ENCODE peak calls at places on chromosomes 7 and 10, in six cellular contexts. W is H9, X is IMR-90, D is neuronal stem cell, B is H1, U is mesenchymal stem cell. F is an unnamed sample.

GRCh38 chr10:15097011-15097812 is at the start of gene RPP38:
- DNase-seq in W (peak), B (peak), X (peak), D (peak), U (peak), F (peak)

GRCh38 chr10:71805776-71806705 is 32.7 kb upstream of the VSIR start:
- DNase-seq in W (peak), X (no peak), U (peak), B (peak), D (peak), F (peak)

GRCh38 chr7:10889266-10889898 is 84.3 kb upstream of the PHF14 start:
- DNase-seq in X (peak), W (peak), D (peak), B (no peak), U (peak), F (peak)

GRCh38 chr10:52420656-52421055 is 106.6 kb downstream of the DKK1 start:
- DNase-seq in U (no peak), W (no peak), D (no peak), X (no peak), B (no peak), F (no peak)

GRCh38 chr10:124106241-124106905 is 13.0 kb upstream of the CHST15 start:
- DNase-seq in W (no peak), D (no peak), X (peak), B (no peak), U (peak), F (peak)

GRCh38 chr7:32108651-32109050 is 38.4 kb upstream of the PDE1C start:
- DNase-seq in W (no peak), B (no peak), D (no peak), X (no peak), U (no peak), F (no peak)

GRCh38 chr7:71535616-71536015 is 403.7 kb downstream of the GALNT17 start:
- DNase-seq in W (no peak), X (no peak), U (no peak), B (no peak), D (no peak), F (no peak)

GRCh38 chr10:48648172-48648942 is 36.3 kb upstream of the WDFY4 start:
- DNase-seq in W (no peak), U (no peak), D (no peak), B (peak), X (no peak), F (no peak)

GRCh38 chr7:130009848-130010688 is 41.1 kb downstream of the ZC3HC1 start:
- DNase-seq in X (peak), B (peak), U (peak), W (no peak), D (no peak), F (peak)

GRCh38 chr7:151081170-151082101 is 827 bp upstream of the FASTK start:
- DNase-seq in W (no peak), D (no peak), B (peak), U (peak), X (no peak), F (no peak)

GRCh38 chr10:107417446-107417845 is 252.9 kb upstream of the SORCS1 start:
- DNase-seq in B (no peak), X (peak), D (no peak), U (no peak), W (no peak), F (no peak)

GRCh38 chr10:71963756-71964668 is at the start of gene CHST3:
- DNase-seq in B (peak), U (peak), D (peak), W (peak), X (peak), F (peak)

GRCh38 chr10:29590598-29591415 is 44.0 kb downstream of the SVIL start:
- DNase-seq in W (no peak), B (no peak), D (peak), X (peak), U (peak), F (peak)

GRCh38 chr10:11610855-11611247 is 599 bp downstream of the USP6NL start:
- DNase-seq in U (peak), B (peak), D (no peak), W (peak), X (peak), F (peak)

GRCh38 chr10:103465411-103466179 is 6.9 kb upstream of the CALHM1 start:
- DNase-seq in B (no peak), W (no peak), D (no peak), X (no peak), U (no peak), F (no peak)

GRCh38 chr7:158391541-158391940 is 196.1 kb downstream of the PTPRN2 start:
- DNase-seq in B (no peak), W (no peak), D (no peak), X (no peak), U (no peak), F (no peak)

GRCh38 chr7:23357190-23358093 is 58.3 kb downstream of the MALSU1 start:
- DNase-seq in X (peak), U (peak), W (no peak), B (no peak), D (no peak), F (peak)

DNA sequence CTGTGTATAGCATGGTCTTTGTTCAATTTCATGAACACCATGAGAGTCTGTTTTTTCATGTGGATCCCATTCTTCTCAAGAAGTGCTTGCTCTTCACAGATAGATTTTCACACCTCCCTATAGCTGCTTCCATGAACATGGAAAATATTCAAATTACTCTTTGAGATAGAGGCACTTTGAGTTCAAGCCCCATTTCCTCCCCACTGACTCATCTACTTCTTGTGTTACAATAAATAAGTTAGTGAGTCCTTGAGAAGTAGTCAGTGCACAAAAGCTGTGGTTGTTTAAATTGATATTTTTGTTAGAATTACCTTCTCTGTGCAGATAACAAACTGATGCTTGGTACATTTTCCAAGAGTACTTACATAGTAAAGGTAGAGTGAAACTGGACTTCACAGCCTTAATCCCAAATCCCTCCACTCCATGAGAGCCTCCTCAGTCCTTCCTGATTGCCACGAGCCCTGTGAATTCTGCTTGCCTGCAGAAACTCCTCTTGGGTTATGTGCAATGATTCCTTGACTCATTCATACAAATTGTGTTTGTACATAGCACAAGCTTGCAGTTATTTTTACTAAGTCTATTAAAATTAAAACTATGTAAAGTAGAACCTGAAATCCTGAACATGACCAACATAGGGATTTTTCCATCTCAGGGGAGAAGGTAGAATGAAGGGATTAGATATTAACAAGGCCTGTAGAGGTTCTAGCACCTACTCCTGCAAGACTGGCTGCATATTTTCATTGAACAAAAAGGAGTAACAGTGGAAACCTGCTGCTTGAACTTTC is 496.2 kb downstream of the TNS3 start:
- DNase-seq in W (no peak), X (peak), U (peak), D (no peak), B (no peak), F (peak)
- H4K91ac ChIP-seq in W (no peak), X (no peak), U (no peak), D (no peak), B (no peak), F (no peak)

GRCh38 chr10:100183482-100183881 is 2.3 kb downstream of the ERLIN1 start:
- DNase-seq in X (peak), B (no peak), W (no peak), U (peak), D (no peak), F (peak)

GRCh38 chr10:100184426-100185219 is 1.2 kb downstream of the ERLIN1 start:
- DNase-seq in D (no peak), U (peak), B (no peak), W (no peak), X (peak), F (no peak)

GRCh38 chr10:100186253-100186780 is 488 bp upstream of the ERLIN1 start:
- DNase-seq in D (no peak), W (no peak), B (no peak), U (no peak), X (peak), F (no peak)

GRCh38 chr10:100186813-100187212 is 984 bp upstream of the ERLIN1 start:
- DNase-seq in W (no peak), X (no peak), U (peak), B (no peak), D (no peak), F (no peak)

GRCh38 chr10:100185364-100186252 is at the start of gene ERLIN1:
- DNase-seq in W (peak), X (peak), B (peak), U (peak), D (peak), F (peak)
- H3K23ac ChIP-seq in W (no peak), X (peak), B (no peak), U (no peak), D (peak), F (no peak)

GRCh38 chr10:127034224-127034623 is 129.0 kb downstream of the DOCK1 start:
- DNase-seq in W (no peak), B (no peak), U (no peak), X (no peak), D (no peak), F (no peak)

GRCh38 chr10:127033116-127033515 is 127.9 kb downstream of the DOCK1 start:
- DNase-seq in X (no peak), W (no peak), D (no peak), U (no peak), B (no peak), F (no peak)

GRCh38 chr10:127035827-127036226 is 130.6 kb downstream of the DOCK1 start:
- DNase-seq in X (no peak), W (no peak), D (no peak), B (no peak), U (no peak), F (no peak)

GRCh38 chr10:127034790-127035189 is 129.6 kb downstream of the DOCK1 start:
- DNase-seq in W (no peak), U (no peak), B (no peak), D (peak), X (no peak), F (no peak)

GRCh38 chr10:127033569-127034175 is 128.4 kb downstream of the DOCK1 start:
- DNase-seq in X (no peak), U (no peak), D (no peak), B (no peak), W (no peak), F (no peak)
- H4K91ac ChIP-seq in X (no peak), U (no peak), D (no peak), B (no peak), W (no peak), F (no peak)

GRCh38 chr10:119596537-119597404 is at the start of gene TIAL1:
- DNase-seq in U (peak), X (peak), B (peak), D (peak), W (peak), F (peak)
- H3K23ac ChIP-seq in U (no peak), X (peak), B (no peak), D (peak), W (no peak), F (peak)

GRCh38 chr10:395665-396064 is 260.4 kb downstream of the ZMYND11 start:
- DNase-seq in B (no peak), D (no peak), X (no peak), U (no peak), W (no peak), F (no peak)
- H4K91ac ChIP-seq in B (no peak), D (no peak), X (no peak), U (no peak), W (no peak), F (peak)

DNA sequence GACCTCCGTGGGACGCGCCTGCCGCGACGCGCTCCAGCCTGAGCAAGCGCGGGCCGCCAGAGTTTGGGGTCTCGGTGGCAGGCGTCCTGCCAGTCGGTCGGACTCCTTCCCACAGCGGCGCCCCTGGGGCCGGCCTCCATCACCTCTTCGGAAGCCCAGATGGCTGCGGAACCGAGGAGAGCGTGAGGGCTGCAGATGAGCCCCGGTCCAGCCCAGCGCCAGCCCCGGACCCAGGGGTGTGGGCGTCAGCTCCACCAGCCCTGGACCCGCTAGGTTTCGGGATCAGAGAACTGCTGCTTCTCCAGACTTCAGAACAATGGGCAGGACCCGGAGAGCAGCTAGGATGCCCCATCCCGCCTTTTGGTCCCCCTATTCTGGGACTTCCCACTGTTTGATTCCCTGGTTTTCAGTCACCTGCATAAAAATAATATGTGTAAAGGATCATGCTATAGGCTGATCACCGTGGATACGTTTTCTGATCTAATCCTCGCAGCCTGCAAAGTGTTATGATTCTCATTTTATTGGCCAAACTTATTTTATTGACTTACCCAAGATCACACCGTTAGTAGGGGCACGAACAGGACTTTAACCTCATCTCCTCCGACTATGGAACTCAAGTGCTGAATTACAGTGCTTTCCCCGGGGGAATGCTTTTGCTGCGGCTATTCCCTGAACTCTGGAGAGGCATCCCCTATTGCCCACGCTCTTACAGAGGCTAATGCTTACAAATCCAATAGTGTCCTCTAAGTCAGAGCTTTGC is 2.8 kb downstream of the CYP26C1 start:
- DNase-seq in U (no peak), D (no peak), W (no peak), X (no peak), B (no peak), F (no peak)
- H3K23ac ChIP-seq in U (no peak), D (no peak), W (no peak), X (peak), B (no peak), F (no peak)

DNA sequence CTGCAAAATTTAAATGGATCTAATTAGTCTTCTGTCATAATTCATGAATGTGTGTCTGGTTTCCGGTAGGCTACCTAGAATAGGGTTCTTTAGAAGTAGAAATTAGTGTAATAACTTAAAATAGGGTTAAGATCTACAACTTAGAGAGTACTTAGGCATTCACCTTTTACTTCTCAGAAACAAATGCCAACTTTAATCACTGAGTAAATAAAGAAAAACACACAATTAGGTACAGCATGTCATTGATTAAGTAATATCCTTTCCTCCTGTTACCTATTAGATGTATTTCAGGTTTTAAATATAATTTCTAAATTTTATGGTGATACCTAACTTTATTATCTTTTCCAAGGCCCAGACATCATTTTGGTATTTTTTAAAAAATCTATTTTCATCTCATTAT is 9.3 kb downstream of the ANKRD7 start:
- DNase-seq in X (no peak), D (no peak), U (no peak), B (no peak), W (no peak), F (no peak)
- H4K91ac ChIP-seq in X (no peak), D (no peak), U (no peak), B (no peak), W (no peak), F (no peak)

DNA sequence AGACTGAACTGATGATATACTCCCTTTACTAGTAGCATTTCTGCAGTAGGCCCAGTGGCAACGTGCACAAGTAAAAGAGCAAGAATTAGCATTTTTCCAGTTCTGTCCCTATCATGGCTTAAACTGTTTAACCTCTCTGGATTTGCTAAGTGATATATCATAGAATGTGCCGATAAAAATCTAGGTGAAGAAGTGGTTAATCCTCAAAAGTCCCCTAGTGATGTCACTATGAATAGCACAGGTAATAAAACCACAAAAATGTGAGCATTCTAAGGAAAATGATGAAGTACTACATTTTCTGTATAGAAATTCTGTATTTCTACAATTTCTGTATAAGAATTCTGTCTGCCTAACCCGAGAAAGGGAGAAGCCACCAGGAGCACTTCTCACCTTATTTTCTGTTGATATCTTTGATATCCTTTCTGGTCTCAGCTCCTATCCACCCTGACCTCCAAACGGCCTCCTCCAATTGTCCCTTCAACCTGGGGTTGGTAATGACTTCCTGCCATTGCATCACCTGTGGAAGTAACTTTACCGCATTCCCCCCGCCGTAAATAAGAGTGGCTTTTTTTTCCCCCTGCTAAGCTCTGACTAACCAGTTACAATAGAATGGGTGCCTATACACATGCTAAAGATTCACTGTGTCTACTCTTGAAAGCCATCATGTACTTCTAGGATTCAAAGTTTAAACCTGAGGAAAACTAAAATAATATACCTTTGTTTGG is 155.9 kb upstream of the ASAH2 start:
- DNase-seq in W (peak), D (no peak), U (no peak), B (no peak), X (no peak), F (no peak)
- H3K23ac ChIP-seq in W (no peak), D (no peak), U (no peak), B (no peak), X (no peak), F (no peak)

DNA sequence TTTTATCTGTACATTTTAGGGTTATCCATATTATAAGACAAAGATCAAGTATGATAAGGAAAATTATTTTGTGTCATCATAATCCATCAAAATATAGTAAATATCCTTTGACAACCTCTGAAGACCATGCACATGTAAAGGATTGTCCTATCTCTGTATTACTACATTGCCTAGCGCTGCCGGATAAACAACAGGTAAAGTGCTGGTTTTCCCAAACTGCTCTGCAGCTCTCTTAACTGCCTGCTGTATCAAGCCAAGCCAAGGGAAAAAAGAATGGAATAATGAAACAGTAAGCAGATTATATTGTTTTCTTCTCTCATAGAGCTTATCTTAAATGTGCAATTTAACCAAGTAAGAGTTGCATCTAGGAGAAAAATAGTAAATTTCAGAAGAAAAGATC is 70.8 kb downstream of the PTF1A start:
- DNase-seq in X (no peak), D (no peak), W (no peak), B (no peak), U (no peak), F (no peak)
- H4K91ac ChIP-seq in X (no peak), D (no peak), W (no peak), B (no peak), U (no peak), F (no peak)

GRCh38 chr10:27742195-27742925 is 3.3 kb downstream of the MKX start:
- DNase-seq in B (peak), U (peak), W (peak), X (peak), D (no peak), F (peak)

GRCh38 chr10:27743736-27744477 is 1.7 kb downstream of the MKX start:
- DNase-seq in B (peak), D (no peak), W (no peak), U (peak), X (peak), F (no peak)

GRCh38 chr10:27744478-27745379 is 890 bp downstream of the MKX start:
- DNase-seq in U (peak), X (peak), D (no peak), W (peak), B (peak), F (peak)

GRCh38 chr10:27741173-27742091 is 4.2 kb downstream of the MKX start:
- DNase-seq in U (no peak), X (no peak), D (no peak), W (peak), B (peak), F (no peak)

GRCh38 chr10:27742926-27743735 is 2.5 kb downstream of the MKX start:
- DNase-seq in W (peak), D (no peak), B (peak), X (no peak), U (peak), F (peak)
- H3K23ac ChIP-seq in W (no peak), D (peak), B (no peak), X (peak), U (no peak), F (no peak)